ENCODE peak calls at places on chromosomes 1 and 21, in five cellular contexts. Q is CD8-positive, alpha-beta memory T cell; N is T-cell; S is NCI-H510A treated with DMSO at 0.1 percent for 48 hours; Z is stimulated activated CD8-positive, alpha-beta memory T cell treated with anti-CD3 and anti-CD28 coated beads, Interleukin-4, amount 100 ng/mL, for 24 hours. P is an unnamed sample.

GRCh38 chr1:244074559-244075171 is 23.6 kb downstream of the ZBTB18 start:
- DNase-seq in Q (peak), N (peak), S (no peak), Z (peak), P (no peak)

GRCh38 chr21:44812640-44813039 is 5.2 kb downstream of the SUMO3 start:
- DNase-seq in Q (no peak), N (no peak), S (no peak), Z (no peak), P (no peak)

GRCh38 chr1:176056312-176056711 is 150.8 kb downstream of the COP1 start:
- DNase-seq in Q (no peak), N (no peak), S (no peak), Z (no peak), P (no peak)

GRCh38 chr21:38807481-38807880 is 1.8 kb downstream of the ETS2 start:
- DNase-seq in Q (no peak), N (no peak), S (no peak), Z (no peak), P (no peak)

GRCh38 chr1:205535096-205535495 is 30.6 kb downstream of the CDK18 start:
- DNase-seq in Q (peak), N (no peak), S (no peak), Z (no peak), P (no peak)

GRCh38 chr1:64042331-64043100 is 160.9 kb upstream of the UBE2U start:
- DNase-seq in Q (no peak), N (no peak), S (no peak), Z (no peak), P (peak)

GRCh38 chr1:78301141-78301540 is 189.6 kb upstream of the PTGFR start:
- DNase-seq in Q (no peak), N (no peak), S (no peak), Z (no peak), P (no peak)

GRCh38 chr1:210883821-210884220 is 250.1 kb downstream of the KCNH1 start:
- DNase-seq in Q (no peak), N (no peak), S (no peak), Z (no peak), P (peak)

GRCh38 chr1:41138549-41138948 is 103.6 kb downstream of the SCMH1 start:
- DNase-seq in Q (no peak), N (no peak), S (no peak), Z (no peak), P (no peak)